ENCODE peak calls at places on chromosomes 1 and 21, in four cellular contexts. V, C, E and X are unnamed samples.

GRCh38 chr1:83860506-83861221 is 138.3 kb downstream of the TTLL7 start:
- DNase-seq in V (peak; percentile 58), C (peak; percentile 30), E (peak; percentile 94), X (no peak)

GRCh38 chr1:54404939-54405880 is 984 bp downstream of the SSBP3 start:
- DNase-seq in C (no peak), E (peak; percentile 65), V (no peak), X (peak; percentile 47)

GRCh38 chr1:113456967-113457366 is 66.7 kb downstream of the MAGI3 start:
- DNase-seq in V (no peak), C (peak; percentile 95), E (peak; percentile 74), X (peak; percentile 87)

GRCh38 chr1:198601936-198602889 is 36.6 kb upstream of the PTPRC start:
- DNase-seq in E (no peak), V (no peak), C (no peak), X (no peak)

GRCh38 chr1:233613252-233614172 is at the start of gene KCNK1:
- DNase-seq in E (peak; percentile 70), C (peak; percentile 87), V (no peak), X (no peak)

GRCh38 chr1:79373481-79374132 is 367.1 kb upstream of the ADGRL4 start:
- DNase-seq in V (no peak), C (peak; percentile 26), E (no peak), X (no peak)

GRCh38 chr1:216194721-216195120 is 228.5 kb downstream of the USH2A start:
- DNase-seq in C (no peak), E (no peak), V (no peak), X (no peak)

GRCh38 chr1:91684599-91685196 is 184.0 kb downstream of the CDC7 start:
- DNase-seq in V (peak; percentile 1), E (no peak), C (peak; percentile 68), X (no peak)

GRCh38 chr1:180946056-180946455 is 33.4 kb downstream of the KIAA1614 start:
- DNase-seq in C (no peak), V (no peak), E (no peak), X (no peak)

GRCh38 chr1:27594542-27595510 is 9.1 kb downstream of the AHDC1 start:
- DNase-seq in C (no peak), E (no peak), V (no peak), X (no peak)
- H3K4me1 ChIP-seq in C (peaks cover 80% of the 10 kb centered on the region), E (peaks cover 98% of the 10 kb centered on the region), V (peaks cover 53% of the 10 kb centered on the region), X (peaks cover 34% of the 10 kb centered on the region)

GRCh38 chr21:32331444-32332305 is 33.0 kb downstream of the MRAP start:
- DNase-seq in C (no peak), V (no peak), E (peak; percentile 40), X (no peak)
- H3K27ac ChIP-seq in C (no peak overlapping the region), V (no peak overlapping the region), E (no peak overlapping the region), X (no peak overlapping the region)

GRCh38 chr1:155206891-155207577 is 663 bp downstream of the THBS3 start:
- DNase-seq in E (peak; percentile 96), V (peak; percentile 88), C (peak; percentile 77), X (peak; percentile 74)

GRCh38 chr1:155207578-155208405 is at the start of gene THBS3:
- DNase-seq in C (peak; percentile 28), V (no peak), E (no peak), X (no peak)

GRCh38 chr1:155209373-155209721 is 852 bp downstream of the MTX1 start:
- DNase-seq in C (no peak), V (no peak), E (no peak), X (no peak)

GRCh38 chr1:155208656-155209372 is at the start of gene MTX1:
- DNase-seq in V (peak; percentile 84), C (peak; percentile 85), E (peak; percentile 93), X (peak; percentile 90)

DNA sequence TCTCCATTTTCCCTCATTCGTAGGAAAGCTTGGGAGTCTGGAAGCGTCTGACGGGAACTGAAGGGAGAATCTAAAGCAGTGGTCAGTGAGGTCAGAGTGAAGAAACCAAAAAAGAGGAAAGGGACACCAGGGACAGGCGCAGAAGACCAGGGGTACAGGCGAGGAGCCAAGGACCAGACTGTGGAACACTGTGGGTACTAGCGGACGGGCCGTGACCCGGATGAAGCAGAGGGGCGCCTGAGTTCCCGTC is 164 bp upstream of the MTX1 start:
- DNase-seq in E (no peak), V (no peak), C (no peak), X (no peak)
- H3K4me3 ChIP-seq in E (peak overlapping the region; percentile 55), V (peak overlapping the region; percentile 86), C (peak overlapping the region; percentile 75), X (peak overlapping the region; percentile 95)

GRCh38 chr1:39098569-39099250 is 72.6 kb downstream of the NDUFS5 start:
- DNase-seq in C (peak; percentile 95), E (peak; percentile 90), V (peak; percentile 42), X (peak; percentile 93)

GRCh38 chr1:39089811-39090519 is 63.8 kb downstream of the NDUFS5 start:
- DNase-seq in E (peak; percentile 77), C (no peak), V (no peak), X (no peak)

GRCh38 chr1:39090757-39091156 is 64.6 kb downstream of the NDUFS5 start:
- DNase-seq in V (no peak), C (no peak), E (no peak), X (no peak)

DNA sequence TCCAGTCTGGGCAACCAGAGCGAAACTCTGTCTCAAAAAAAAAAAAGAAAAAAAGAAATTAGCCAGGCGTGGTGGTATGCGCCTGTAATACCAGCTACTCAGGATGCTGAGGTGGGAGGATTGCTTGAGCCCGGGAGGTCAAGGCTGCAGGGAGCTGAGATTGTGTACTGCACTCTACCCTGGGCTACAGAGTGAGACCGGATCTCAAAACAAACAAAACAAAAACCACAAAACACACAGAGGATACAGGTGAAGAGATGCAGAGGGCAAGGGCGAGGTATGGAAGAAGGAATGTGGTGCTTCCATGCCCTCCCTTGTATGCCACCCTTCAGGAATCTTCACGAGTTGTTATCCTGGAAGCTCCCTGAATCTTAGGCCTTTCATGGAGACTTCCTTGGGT is 68.5 kb downstream of the NDUFS5 start:
- DNase-seq in V (no peak), E (no peak), C (no peak), X (no peak)
- H3K4me1 ChIP-seq in V (no peaks in the 10 kb centered on the region), E (no peaks in the 10 kb centered on the region), C (peaks cover 4% of the 10 kb centered on the region), X (peaks cover 5% of the 10 kb centered on the region)

DNA sequence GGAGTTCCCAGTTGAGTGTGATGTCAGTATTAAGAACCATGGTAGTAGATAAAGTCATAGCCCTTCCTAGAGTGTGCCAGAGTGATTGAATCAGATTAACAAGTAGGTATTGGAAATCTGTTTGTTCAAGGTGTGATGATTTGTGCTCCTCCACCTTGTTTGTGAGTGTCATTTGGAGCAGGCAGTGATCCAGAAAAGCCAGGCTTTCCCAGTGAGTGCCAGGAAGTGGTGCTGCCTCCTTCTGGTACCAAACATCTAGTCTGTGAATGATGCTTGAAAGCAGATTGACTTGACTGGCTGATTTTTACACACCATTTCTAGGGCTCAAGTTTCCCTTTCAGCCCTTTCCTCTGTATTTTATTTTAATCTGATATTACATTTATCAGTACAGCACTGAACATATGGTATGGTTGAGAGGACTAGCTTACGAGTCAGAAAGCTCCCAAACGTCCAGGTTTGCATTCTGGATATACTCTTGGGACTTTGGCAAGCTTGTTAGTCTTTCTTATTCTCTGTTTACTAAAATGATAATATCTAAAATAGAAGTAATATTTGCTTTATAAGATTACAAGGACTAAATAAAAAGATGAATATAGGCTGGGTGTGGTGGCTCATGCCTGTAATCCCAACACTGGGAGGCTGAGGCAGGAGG is 100.7 kb downstream of the PATJ start:
- DNase-seq in V (no peak), E (peak; percentile 62), C (no peak), X (no peak)
- H3K27ac ChIP-seq in V (no peak overlapping the region), E (no peak overlapping the region), C (no peak overlapping the region), X (no peak overlapping the region)

GRCh38 chr1:201376107-201376463 is 1.4 kb downstream of the TNNT2 start:
- DNase-seq in E (no peak), V (no peak), C (no peak), X (no peak)
- H3K4me3 ChIP-seq in E (no peak overlapping the region), V (no peak overlapping the region), C (no peak overlapping the region), X (no peak overlapping the region)

DNA sequence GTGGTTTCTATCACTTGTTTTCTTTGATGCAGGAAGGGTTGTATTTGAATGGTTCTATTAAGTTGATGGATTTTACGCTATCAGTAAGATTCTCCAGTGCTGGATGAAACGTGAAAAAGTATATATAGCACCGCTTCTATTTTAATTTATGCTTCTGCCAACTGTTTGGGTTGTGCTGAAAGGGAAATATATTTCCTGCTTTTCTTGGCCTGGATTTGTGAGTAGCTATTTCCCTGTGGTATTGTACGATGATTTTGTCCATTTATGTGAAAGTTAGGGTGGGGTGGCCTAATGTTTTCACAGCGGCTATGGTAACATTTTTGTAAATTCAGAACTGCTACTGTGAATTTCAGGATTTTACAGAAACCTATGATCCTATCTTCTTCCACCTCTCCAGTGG is 322 bp downstream of the C1orf162 start:
- DNase-seq in C (no peak), V (no peak), E (no peak), X (no peak)
- H3K4me1 ChIP-seq in C (no peaks in the 10 kb centered on the region), V (peaks cover 83% of the 10 kb centered on the region), E (peaks cover 3% of the 10 kb centered on the region), X (no peaks in the 10 kb centered on the region)

GRCh38 chr1:15139654-15140350 is 13.7 kb upstream of the TMEM51 start:
- DNase-seq in E (peak; percentile 90), V (no peak), C (no peak), X (no peak)
- H3K27ac ChIP-seq in E (peak overlapping the region; percentile 89), V (no peak overlapping the region), C (no peak overlapping the region), X (no peak overlapping the region)

GRCh38 chr1:32390904-32391480 is 3.2 kb downstream of the BSDC1 start:
- DNase-seq in E (no peak), C (no peak), V (no peak), X (no peak)
- H3K4me3 ChIP-seq in E (no peak overlapping the region), C (no peak overlapping the region), V (no peak overlapping the region), X (no peak overlapping the region)

GRCh38 chr1:115652236-115652788 is 10.5 kb downstream of the VANGL1 start:
- DNase-seq in V (no peak), C (no peak), E (peak; percentile 71), X (no peak)

GRCh38 chr1:115651391-115651790 is 9.6 kb downstream of the VANGL1 start:
- DNase-seq in V (no peak), C (no peak), E (no peak), X (no peak)

GRCh38 chr1:115648717-115649691 is 7.2 kb downstream of the VANGL1 start:
- DNase-seq in C (no peak), V (no peak), E (no peak), X (no peak)

GRCh38 chr1:115649964-115650363 is 8.2 kb downstream of the VANGL1 start:
- DNase-seq in E (no peak), C (no peak), V (no peak), X (no peak)

GRCh38 chr1:115650961-115651360 is 9.2 kb downstream of the VANGL1 start:
- DNase-seq in E (no peak), C (no peak), V (no peak), X (no peak)
- H3K4me1 ChIP-seq in E (peaks cover 43% of the 10 kb centered on the region), C (peaks cover 6% of the 10 kb centered on the region), V (peaks cover 3% of the 10 kb centered on the region), X (peaks cover 26% of the 10 kb centered on the region)